ENCODE peak calls at places on chromosomes 11 and 22, in six cellular contexts. U is right lobe of liver; G is body of pancreas; W is tibial artery; Y is CD4-positive, alpha-beta T cell; N is neural progenitor cell. C is an unnamed sample.

GRCh38 chr11:11400121-11400520 is 47.1 kb upstream of the CSNK2A3 start:
- DNase-seq in U (no peak), G (no peak), W (no peak), Y (no peak), N (no peak), C (no peak)

GRCh38 chr11:100785148-100785983 is 98.3 kb downstream of the ARHGAP42 start:
- DNase-seq in U (no peak), G (no peak), W (no peak), Y (no peak), N (peak; percentile 15), C (no peak)

GRCh38 chr11:64729851-64730382 is 6.9 kb upstream of the NRXN2 start:
- DNase-seq in U (peak; percentile 57), G (peak; percentile 44), W (no peak), Y (no peak), N (peak; percentile 84), C (no peak)

GRCh38 chr11:108664241-108664640 is 628 bp upstream of the DDX10 start:
- DNase-seq in U (no peak), G (no peak), W (no peak), Y (no peak), N (no peak), C (no peak)

GRCh38 chr11:122633219-122633829 is 22.2 kb upstream of the UBASH3B start:
- DNase-seq in U (no peak), G (no peak), W (no peak), Y (no peak), N (peak; percentile 73), C (no peak)

GRCh38 chr11:117220999-117221774 is 10.7 kb downstream of the PCSK7 start:
- DNase-seq in U (no peak), G (no peak), W (peak; percentile 58), Y (no peak), N (no peak), C (no peak)

GRCh38 chr22:25564320-25564978 is at the start of gene GRK3:
- DNase-seq in U (peak; percentile 58), G (peak; percentile 70), W (peak; percentile 65), Y (peak; percentile 48), N (peak; percentile 90), C (peak; percentile 77)

GRCh38 chr11:45333506-45333971 is 47.4 kb upstream of the SYT13 start:
- DNase-seq in U (no peak), G (peak; percentile 47), W (peak; percentile 38), Y (no peak), N (no peak), C (no peak)

GRCh38 chr11:119518746-119519382 is 95.9 kb upstream of the THY1 start:
- DNase-seq in U (no peak), G (no peak), W (no peak), Y (no peak), N (peak; percentile 89), C (no peak)

GRCh38 chr11:13692172-13692571 is 23.7 kb downstream of the FAR1 start:
- DNase-seq in U (no peak), G (no peak), W (no peak), Y (no peak), N (no peak), C (no peak)

GRCh38 chr11:72225411-72225951 is 914 bp downstream of the INPPL1 start:
- DNase-seq in U (peak; percentile 38), G (peak; percentile 22), W (no peak), Y (no peak), N (peak; percentile 32), C (no peak)

GRCh38 chr22:22709719-22710445 is 65.5 kb downstream of the GGTLC2 start:
- DNase-seq in U (peak; percentile 69), G (peak; percentile 57), W (no peak), Y (no peak), N (peak; percentile 67), C (no peak)

GRCh38 chr11:7485854-7486425 is 634 bp downstream of the OLFML1 start:
- DNase-seq in U (no peak), G (no peak), W (no peak), Y (no peak), N (no peak), C (no peak)

GRCh38 chr11:70872950-70873735 is 379.2 kb downstream of the SHANK2 start:
- DNase-seq in U (no peak), G (no peak), W (no peak), Y (no peak), N (peak; percentile 36), C (no peak)

GRCh38 chr11:133705873-133706272 is 139.4 kb downstream of the SPATA19 start:
- DNase-seq in U (no peak), G (no peak), W (no peak), Y (no peak), N (no peak), C (no peak)

GRCh38 chr11:131943296-131943695 is 572.9 kb downstream of the NTM start:
- DNase-seq in U (no peak), G (peak; percentile 38), W (no peak), Y (no peak), N (no peak), C (no peak)

GRCh38 chr11:33696411-33696810 is 4.2 kb downstream of the C11orf91 start:
- DNase-seq in U (no peak), G (peak; percentile 48), W (no peak), Y (no peak), N (no peak), C (no peak)

GRCh38 chr11:27754035-27755017 is 54.1 kb upstream of the BDNF start:
- DNase-seq in U (no peak), G (no peak), W (no peak), Y (no peak), N (no peak), C (no peak)

DNA sequence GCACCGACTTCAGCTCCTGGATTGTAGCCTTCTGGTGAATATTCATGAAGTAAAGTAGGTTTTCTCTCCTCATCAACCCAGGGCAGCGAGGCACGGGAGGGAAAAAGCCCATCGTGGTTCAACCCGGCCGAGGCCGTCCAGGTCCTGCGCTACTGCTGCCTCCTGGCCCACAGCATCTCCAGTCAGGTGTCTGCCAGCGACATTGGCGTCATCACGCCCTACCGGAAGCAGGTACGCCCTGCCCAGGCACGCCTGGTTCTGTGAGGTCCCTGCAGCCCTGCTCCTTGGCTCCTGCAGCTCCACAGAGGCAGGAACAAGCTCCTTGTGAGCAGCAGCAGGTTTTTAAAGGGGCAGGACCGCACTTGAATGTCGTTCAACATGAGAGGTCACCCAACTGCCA is 12.6 kb upstream of the PANX2 start:
- DNase-seq in U (no peak), G (no peak), W (no peak), Y (no peak), N (no peak), C (no peak)
- H3K9me3 ChIP-seq in U (no peaks in the 10 kb centered on the region), G (no peaks in the 10 kb centered on the region), W (no peaks in the 10 kb centered on the region), Y (no peaks in the 10 kb centered on the region), N (no peaks in the 10 kb centered on the region), C (no peaks in the 10 kb centered on the region)

GRCh38 chr11:124194696-124195418 is 11.7 kb downstream of the OR10D3 start:
- DNase-seq in U (no peak), G (peak; percentile 31), W (peak; percentile 62), Y (peak; percentile 19), N (peak; percentile 72), C (no peak)
- TF ChIP-seq CTCF in U (peak; percentile 54), G (peak; percentile 49), W (peak; percentile 50), Y (peak; percentile 65), N (peak; percentile 76), C (peak; percentile 42)

DNA sequence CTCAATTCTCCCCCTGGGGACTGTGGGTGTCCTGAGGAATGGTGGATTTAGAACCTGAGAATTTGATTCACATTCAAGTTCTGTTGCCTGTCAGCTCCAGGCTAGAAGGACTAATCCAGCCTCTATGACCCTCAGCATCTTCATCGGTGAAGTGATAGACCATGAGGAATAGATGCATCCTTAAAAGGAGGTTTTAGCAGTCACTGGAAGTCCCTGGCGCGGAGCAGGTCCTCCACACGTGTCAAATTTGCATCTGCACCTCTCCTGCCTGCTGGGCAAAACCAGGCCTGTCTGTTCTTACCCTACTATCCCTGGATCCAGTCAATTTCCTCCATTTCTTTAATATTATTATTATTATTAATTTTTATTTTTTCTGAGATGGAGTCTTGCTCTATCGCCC is 808.4 kb downstream of the TBC1D22A start:
- DNase-seq in U (peak; percentile 23), G (no peak), W (peak; percentile 0), Y (no peak), N (no peak), C (no peak)
- H3K9me3 ChIP-seq in U (no peaks in the 10 kb centered on the region), G (no peaks in the 10 kb centered on the region), W (no peaks in the 10 kb centered on the region), Y (no peaks in the 10 kb centered on the region), N (no peaks in the 10 kb centered on the region), C (no peaks in the 10 kb centered on the region)

DNA sequence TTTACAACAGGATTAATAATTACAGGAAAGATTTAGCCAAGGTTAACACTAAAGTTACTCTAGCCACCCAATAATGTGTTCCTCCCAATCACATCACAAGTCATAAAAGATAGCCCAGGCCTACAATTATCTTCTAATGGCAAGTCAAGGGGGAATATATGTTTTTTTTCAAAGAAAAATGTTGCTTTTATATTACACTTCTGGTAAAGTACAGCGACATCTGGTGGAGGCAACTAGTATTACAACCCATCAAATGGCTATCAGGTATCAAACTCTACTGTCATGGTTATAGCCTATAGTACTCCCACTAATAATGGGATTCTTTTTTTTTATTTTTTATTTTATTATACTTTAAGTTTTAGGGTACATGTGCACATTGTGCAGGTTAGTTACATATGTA is 71.8 kb downstream of the XRRA1 start:
- DNase-seq in U (no peak), G (no peak), W (no peak), Y (no peak), N (no peak), C (no peak)
- TF ChIP-seq CTCF in U (no peak), G (peak; percentile 21), W (no peak), Y (peak; percentile 60), N (peak; percentile 53), C (peak; percentile 58)

DNA sequence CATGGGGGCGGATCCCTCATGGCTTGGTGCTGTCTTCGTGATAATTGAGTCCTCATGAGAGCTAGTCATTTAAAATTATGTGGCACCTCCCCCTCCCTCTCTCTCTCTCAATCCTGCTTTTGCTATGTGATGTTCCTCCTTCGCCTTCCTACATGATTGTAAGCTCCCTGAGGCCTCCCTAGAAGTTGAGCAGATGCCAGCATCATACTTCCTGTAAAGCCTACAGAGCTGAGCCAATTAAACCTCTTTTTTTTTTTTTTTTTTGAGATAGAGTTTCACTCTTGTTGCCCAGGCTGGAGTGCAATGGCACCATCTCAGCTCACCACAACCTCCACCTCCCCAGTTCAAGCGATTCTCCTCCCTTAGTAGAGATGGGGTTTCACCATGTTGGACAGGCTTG is 9.7 kb upstream of the MTCH2 start:
- DNase-seq in U (no peak), G (no peak), W (no peak), Y (no peak), N (no peak), C (no peak)
- H3K9me3 ChIP-seq in U (no peaks in the 10 kb centered on the region), G (no peaks in the 10 kb centered on the region), W (no peaks in the 10 kb centered on the region), Y (peaks cover 5% of the 10 kb centered on the region), N (no peaks in the 10 kb centered on the region), C (no peaks in the 10 kb centered on the region)

DNA sequence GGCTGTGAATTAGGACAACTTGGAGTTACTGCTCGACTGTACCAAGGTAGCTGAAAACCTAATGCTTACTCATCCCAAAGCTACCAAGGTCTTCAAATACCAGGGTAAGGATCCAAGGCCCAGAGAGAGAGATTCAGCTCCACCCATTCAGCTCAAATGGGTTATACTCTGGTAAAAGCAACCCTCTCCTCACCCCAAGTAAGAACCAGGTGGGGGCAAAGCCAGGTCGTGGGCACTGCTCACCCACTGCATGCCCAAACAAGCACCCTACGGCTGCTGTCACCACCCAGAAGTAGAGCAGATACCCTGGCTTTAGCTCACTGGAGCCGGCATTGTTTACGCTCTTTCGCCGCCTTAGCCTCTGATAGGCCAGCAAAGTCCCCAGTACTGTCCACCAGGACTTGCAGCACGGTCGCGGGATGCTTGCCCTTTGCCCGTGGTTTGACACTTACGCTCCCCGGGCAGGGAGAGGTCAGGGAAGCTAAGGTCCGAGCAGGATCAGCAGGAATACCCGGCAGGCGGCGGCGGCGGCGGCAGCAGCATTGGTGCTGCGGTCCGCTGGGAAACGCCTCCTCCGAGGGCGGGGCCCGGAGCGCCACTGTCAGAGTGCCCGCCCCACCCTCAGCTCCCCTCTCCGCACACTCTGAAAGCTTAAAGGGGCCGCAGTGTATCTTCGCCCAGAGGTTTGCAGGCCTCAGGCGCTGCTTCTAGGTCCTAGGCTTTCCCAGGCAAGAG is 19.6 kb downstream of the CKAP5 start:
- DNase-seq in U (peak; percentile 95), G (peak; percentile 82), W (peak; percentile 85), Y (peak; percentile 68), N (peak; percentile 93), C (peak; percentile 91)
- TF ChIP-seq CTCF in U (no peak), G (peak; percentile 20), W (peak; percentile 23), Y (no peak), N (no peak), C (no peak)

C was measured in psoas muscle.